ENCODE peak calls at places on chromosomes 16 and 17, in five cellular contexts. B is HCT116, Q is right atrium auricular region, W is cardiac muscle cell, N is uterus. Z is an unnamed sample.

GRCh38 chr16:1494129-1494640 is 1.0 kb downstream of the TELO2 start:
- DNase-seq in N (peak; percentile 62), B (no peak), W (peak; percentile 47), Q (peak; percentile 66), Z (peak; percentile 34)

GRCh38 chr16:58096249-58096648 is 32.9 kb downstream of the CFAP20 start:
- DNase-seq in Q (no peak), W (peak; percentile 42), N (no peak), B (no peak), Z (no peak)

GRCh38 chr17:55690105-55690508 is 32.6 kb downstream of the TMEM100 start:
- DNase-seq in B (no peak), Q (no peak), W (no peak), N (no peak), Z (no peak)

GRCh38 chr17:28578246-28579195 is 1.8 kb upstream of the ALDOC start:
- DNase-seq in W (no peak), Q (no peak), N (no peak), B (no peak), Z (no peak)

GRCh38 chr17:1039511-1040215 is 42.7 kb downstream of the TIMM22 start:
- DNase-seq in B (no peak), W (no peak), Q (peak; percentile 79), N (peak; percentile 38), Z (no peak)

GRCh38 chr17:82985973-82986372 is 93.4 kb upstream of the METRNL start:
- DNase-seq in N (no peak), W (peak; percentile 60), Q (peak; percentile 50), B (no peak), Z (no peak)

GRCh38 chr17:68048996-68049395 is 13.5 kb downstream of the KPNA2 start:
- DNase-seq in Q (no peak), B (peak; percentile 33), N (no peak), W (no peak), Z (no peak)

GRCh38 chr17:50519141-50519834 is 11.0 kb downstream of the MYCBPAP start:
- DNase-seq in B (no peak), W (no peak), N (no peak), Q (no peak), Z (peak; percentile 95)

GRCh38 chr16:87602821-87603683 is 744 bp downstream of the JPH3 start:
- DNase-seq in W (peak; percentile 76), Q (no peak), B (no peak), N (no peak), Z (no peak)

GRCh38 chr17:2137342-2138098 is 82.6 kb downstream of the HIC1 start:
- DNase-seq in Q (no peak), B (peak; percentile 34), W (no peak), N (no peak), Z (peak; percentile 80)

GRCh38 chr17:72122668-72123495 is 2.1 kb downstream of the SOX9 start:
- DNase-seq in N (no peak), B (no peak), Q (no peak), W (peak; percentile 52), Z (no peak)

GRCh38 chr17:38402897-38403296 is 25.4 kb upstream of the ARHGAP23 start:
- DNase-seq in B (no peak), W (no peak), N (no peak), Q (no peak), Z (no peak)

GRCh38 chr16:85286066-85286712 is 173.9 kb upstream of the CIBAR2 start:
- DNase-seq in B (no peak), Q (peak; percentile 92), N (peak; percentile 58), W (no peak), Z (no peak)

GRCh38 chr17:78818152-78818846 is 22.3 kb downstream of the USP36 start:
- DNase-seq in W (no peak), B (no peak), N (no peak), Q (no peak), Z (no peak)

GRCh38 chr16:88305176-88305575 is 77.6 kb upstream of the ZNF469 start:
- DNase-seq in B (no peak), W (no peak), N (no peak), Q (no peak), Z (no peak)

GRCh38 chr17:44221072-44221861 is 1.8 kb upstream of the UBTF start:
- DNase-seq in B (no peak), Q (no peak), N (peak; percentile 71), W (peak; percentile 92), Z (peak; percentile 62)

GRCh38 chr17:81189670-81190530 is 23.9 kb upstream of the AATK start:
- DNase-seq in B (no peak), Q (no peak), N (no peak), W (peak; percentile 56), Z (no peak)

GRCh38 chr16:54040480-54040879 is 246.1 kb downstream of the IRX3 start:
- DNase-seq in N (no peak), B (no peak), W (no peak), Q (no peak), Z (no peak)

GRCh38 chr16:83102336-83102735 is 475.6 kb downstream of the CDH13 start:
- DNase-seq in Q (no peak), N (no peak), W (no peak), B (no peak), Z (peak; percentile 40)

GRCh38 chr17:44012391-44012790 is 2.4 kb downstream of the TMEM101 start:
- DNase-seq in W (peak; percentile 12), N (no peak), B (no peak), Q (no peak), Z (no peak)

GRCh38 chr17:72719582-72720493 is 372.6 kb downstream of the SLC39A11 start:
- DNase-seq in B (no peak), Q (no peak), N (no peak), W (no peak), Z (no peak)

DNA sequence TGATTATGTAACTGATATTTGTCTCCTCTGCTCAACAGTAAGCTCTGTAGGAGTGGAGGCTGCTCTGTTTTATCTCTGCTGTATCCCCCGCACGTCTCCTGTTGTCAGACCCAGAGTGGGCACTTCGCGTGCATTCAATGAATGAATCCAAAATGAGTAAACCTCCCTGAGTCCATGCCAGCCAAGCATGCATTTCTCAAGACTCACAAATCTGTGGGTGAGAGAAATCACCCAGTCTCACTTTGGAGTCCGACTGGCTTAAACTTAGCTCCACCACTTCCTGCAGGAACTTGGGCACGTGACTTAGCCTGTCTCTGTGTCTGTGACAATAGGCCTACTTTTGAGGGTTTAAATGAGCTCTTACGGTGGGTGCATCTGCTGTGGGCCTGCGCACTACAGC is 3.7 kb downstream of the PNPO start:
- DNase-seq in W (no peak), B (no peak), N (peak; percentile 60), Q (no peak), Z (no peak)
- H3K4me3 ChIP-seq in W (no peak overlapping the region), B (no peak overlapping the region), N (no peak overlapping the region), Q (no peak overlapping the region), Z (no peak overlapping the region)

GRCh38 chr17:4535667-4536258 is 19.4 kb downstream of the MYBBP1A start:
- DNase-seq in B (no peak), W (no peak), Q (no peak), N (no peak), Z (no peak)
- H3K4me3 ChIP-seq in B (no peak overlapping the region), W (no peak overlapping the region), Q (peak overlapping the region; percentile 0), N (peak overlapping the region; percentile 16), Z (no peak overlapping the region)

DNA sequence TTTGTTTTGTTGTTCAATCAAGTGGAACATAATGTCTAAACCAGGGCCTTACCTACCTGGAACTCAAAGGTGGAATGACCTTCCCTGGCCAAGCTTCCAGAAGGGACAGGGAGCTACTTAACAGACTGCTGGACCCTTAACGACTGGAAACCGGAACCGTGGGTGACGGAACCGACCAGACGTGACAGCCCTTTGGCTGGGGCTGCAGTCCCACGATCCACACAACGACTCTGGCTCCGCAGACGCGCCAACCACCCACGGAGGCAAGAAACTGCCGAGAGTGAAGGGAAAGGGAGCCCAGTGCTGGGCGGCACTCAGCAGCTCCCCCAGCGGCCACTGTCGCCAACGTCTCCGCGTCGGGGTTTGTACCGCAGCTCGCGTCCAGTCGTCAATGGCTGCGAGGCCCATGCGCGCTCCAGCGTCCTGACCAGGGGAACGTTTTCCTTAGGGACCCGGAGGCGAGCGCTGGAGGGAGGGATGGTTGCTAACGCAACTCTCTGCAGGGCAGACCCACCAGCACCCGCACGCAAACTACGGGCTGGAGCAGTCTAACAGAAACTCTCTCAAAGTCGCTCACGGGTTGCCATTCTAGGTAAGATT is 5.5 kb upstream of the KIF22 start:
- DNase-seq in N (peak; percentile 76), Q (peak; percentile 68), W (peak; percentile 61), B (no peak), Z (no peak)
- H3K4me3 ChIP-seq in N (peak overlapping the region; percentile 9), Q (peak overlapping the region; percentile 31), W (no peak overlapping the region), B (no peak overlapping the region), Z (no peak overlapping the region)

GRCh38 chr17:58332720-58333395 is 4.3 kb upstream of the TSPOAP1 start:
- DNase-seq in W (no peak), Q (no peak), N (no peak), B (no peak), Z (no peak)
- H3K4me3 ChIP-seq in W (no peak overlapping the region), Q (peak overlapping the region; percentile 44), N (no peak overlapping the region), B (no peak overlapping the region), Z (no peak overlapping the region)

GRCh38 chr17:42519546-42520444 is 16.2 kb upstream of the NAGLU start:
- DNase-seq in Q (peak; percentile 97), N (peak; percentile 97), B (peak; percentile 92), W (peak; percentile 73), Z (peak; percentile 89)
- H3K4me3 ChIP-seq in Q (no peak overlapping the region), N (no peak overlapping the region), B (peak overlapping the region; percentile 35), W (no peak overlapping the region), Z (no peak overlapping the region)

Z was measured in bronchial epithelial cell.